ENCODE peak calls at places on chromosomes 12 and 14, in six cellular contexts. K is aorta; X is iris pigment epithelial cell; N is epithelial cell of proximal tubule; I is activated CD4-positive, alpha-beta memory T cell treated with anti-CD3 and anti-CD28 coated beads, Interleukin-2, amount 10 ng/mL, durations not matched to agents 7 days and 5 days; W is anterior cingulate cortex. J is an unnamed sample.

GRCh38 chr12:34215213-34215892 is 193.1 kb downstream of the ALG10 start:
- DNase-seq in W (no peak), N (no peak), X (no peak), I (no peak), K (no peak), J (no peak)

GRCh38 chr12:15939111-15939510 is 28.0 kb downstream of the DERA start:
- DNase-seq in X (no peak), N (no peak), W (no peak), K (no peak), I (no peak), J (no peak)

GRCh38 chr12:131933387-131933786 is 4.3 kb downstream of the PUS1 start:
- DNase-seq in I (no peak), N (no peak), X (no peak), W (no peak), K (no peak), J (no peak)

GRCh38 chr12:31524791-31525495 is 66.0 kb downstream of the DENND5B start:
- DNase-seq in W (no peak), N (no peak), X (peak; percentile 61), I (no peak), K (no peak), J (no peak)

GRCh38 chr14:95462491-95462890 is 54.0 kb downstream of the SYNE3 start:
- DNase-seq in I (no peak), N (no peak), W (no peak), K (no peak), X (no peak), J (no peak)

GRCh38 chr12:122834229-122834920 is 882 bp upstream of the HIP1R start:
- DNase-seq in N (no peak), X (peak; percentile 33), W (peak; percentile 48), I (peak; percentile 24), K (peak; percentile 67), J (peak; percentile 72)

GRCh38 chr12:74071182-74071581 is 466.5 kb upstream of the ATXN7L3B start:
- DNase-seq in X (no peak), I (no peak), K (no peak), W (no peak), N (no peak), J (no peak)

GRCh38 chr12:106766393-106766826 is 8.1 kb upstream of the RIC8B start:
- DNase-seq in X (peak; percentile 26), K (no peak), W (no peak), N (peak; percentile 71), I (no peak), J (no peak)

GRCh38 chr12:122516544-122517361 is 10.0 kb downstream of the RSRC2 start:
- DNase-seq in I (no peak), X (no peak), N (no peak), W (no peak), K (no peak), J (no peak)

GRCh38 chr12:16763901-16764300 is 157.9 kb upstream of the LMO3 start:
- DNase-seq in N (no peak), K (no peak), I (no peak), X (peak; percentile 15), W (no peak), J (no peak)

GRCh38 chr12:59472273-59472672 is 123.6 kb upstream of the SLC16A7 start:
- DNase-seq in I (no peak), N (no peak), K (peak; percentile 48), W (no peak), X (no peak), J (no peak)

GRCh38 chr12:82375201-82375600 is 16.9 kb downstream of the METTL25 start:
- DNase-seq in N (no peak), W (no peak), I (no peak), K (no peak), X (no peak), J (no peak)

GRCh38 chr12:45775465-45775864 is 46.0 kb downstream of the ARID2 start:
- DNase-seq in N (no peak), I (no peak), W (no peak), K (no peak), X (no peak), J (no peak)

GRCh38 chr12:121282072-121282742 is 14.3 kb downstream of the CAMKK2 start:
- DNase-seq in X (no peak), K (no peak), N (no peak), W (no peak), I (no peak), J (no peak)

GRCh38 chr12:130832561-130833209 is 6.4 kb downstream of the STX2 start:
- DNase-seq in X (peak; percentile 90), N (no peak), K (no peak), I (no peak), W (no peak), J (peak; percentile 59)

GRCh38 chr12:132597333-132598283 is 12.8 kb downstream of the LRCOL1 start:
- DNase-seq in I (no peak), X (peak; percentile 74), W (no peak), K (no peak), N (no peak), J (no peak)

GRCh38 chr14:30227871-30228270 is 300.2 kb upstream of the PRKD1 start:
- DNase-seq in I (no peak), N (peak; percentile 59), X (peak; percentile 85), K (peak; percentile 50), W (no peak), J (peak; percentile 27)

GRCh38 chr12:13093191-13093849 is 10.1 kb downstream of the GSG1 start:
- DNase-seq in I (no peak), K (no peak), X (peak; percentile 41), W (no peak), N (no peak), J (peak; percentile 61)